ENCODE peak calls at places on chromosomes 2 and 18, in six cellular contexts. One of them, this sample, is unnamed. For H3K9me3, the result is how much of the 10 kb centered on the place peaks cover.

GRCh38 chr2:58702302-58702696 is 461.2 kb upstream of the FANCL start:
- DNase-seq in right cardiac atrium: no peak
- DNase-seq in naive thymus-derived CD4-positive, alpha-beta T cell: no peak
- DNase-seq in breast epithelium: no peak
- DNase-seq in MM.1S: no peak
- DNase-seq in BE2C: no peak
- DNase-seq in this sample: no peak

GRCh38 chr2:84931384-84931821 is 25.9 kb downstream of the TMSB10 start:
- DNase-seq in BE2C: no peak
- DNase-seq in right cardiac atrium: no peak
- DNase-seq in naive thymus-derived CD4-positive, alpha-beta T cell: no peak
- DNase-seq in MM.1S: peak
- DNase-seq in breast epithelium: no peak
- DNase-seq in this sample: no peak

GRCh38 chr2:205496370-205496769 is 185.9 kb upstream of the NRP2 start:
- DNase-seq in MM.1S: no peak
- DNase-seq in BE2C: no peak
- DNase-seq in breast epithelium: no peak
- DNase-seq in right cardiac atrium: no peak
- DNase-seq in naive thymus-derived CD4-positive, alpha-beta T cell: no peak
- DNase-seq in this sample: no peak

GRCh38 chr2:191677091-191677645 is 768 bp upstream of the NABP1 start:
- DNase-seq in breast epithelium: no peak
- DNase-seq in BE2C: peak
- DNase-seq in right cardiac atrium: peak
- DNase-seq in MM.1S: peak
- DNase-seq in naive thymus-derived CD4-positive, alpha-beta T cell: peak
- DNase-seq in this sample: peak

GRCh38 chr18:77249583-77250500 is at the start of gene GALR1:
- DNase-seq in MM.1S: no peak
- DNase-seq in right cardiac atrium: no peak
- DNase-seq in breast epithelium: no peak
- DNase-seq in BE2C: peak
- DNase-seq in naive thymus-derived CD4-positive, alpha-beta T cell: no peak
- DNase-seq in this sample: no peak

GRCh38 chr2:226387499-226387942 is 412.1 kb downstream of the IRS1 start:
- DNase-seq in naive thymus-derived CD4-positive, alpha-beta T cell: no peak
- DNase-seq in breast epithelium: no peak
- DNase-seq in BE2C: no peak
- DNase-seq in right cardiac atrium: no peak
- DNase-seq in MM.1S: no peak
- DNase-seq in this sample: no peak

GRCh38 chr2:119253114-119253702 is 29.6 kb downstream of the STEAP3 start:
- DNase-seq in naive thymus-derived CD4-positive, alpha-beta T cell: no peak
- DNase-seq in breast epithelium: no peak
- DNase-seq in MM.1S: no peak
- DNase-seq in right cardiac atrium: no peak
- DNase-seq in BE2C: no peak
- DNase-seq in this sample: no peak

GRCh38 chr2:60633615-60634014 is 80.2 kb upstream of the BCL11A start:
- DNase-seq in right cardiac atrium: no peak
- DNase-seq in MM.1S: no peak
- DNase-seq in naive thymus-derived CD4-positive, alpha-beta T cell: no peak
- DNase-seq in breast epithelium: no peak
- DNase-seq in BE2C: no peak
- DNase-seq in this sample: no peak

GRCh38 chr18:26342646-26343045 is 116.4 kb downstream of the TAF4B start:
- DNase-seq in breast epithelium: no peak
- DNase-seq in right cardiac atrium: no peak
- DNase-seq in BE2C: no peak
- DNase-seq in MM.1S: no peak
- DNase-seq in naive thymus-derived CD4-positive, alpha-beta T cell: no peak
- DNase-seq in this sample: no peak

GRCh38 chr2:73859721-73860586 is 31.2 kb downstream of the STAMBP start:
- DNase-seq in right cardiac atrium: no peak
- DNase-seq in breast epithelium: no peak
- DNase-seq in MM.1S: no peak
- DNase-seq in naive thymus-derived CD4-positive, alpha-beta T cell: no peak
- DNase-seq in BE2C: no peak
- DNase-seq in this sample: no peak

GRCh38 chr2:215579809-215580208 is 143.9 kb upstream of the FN1 start:
- DNase-seq in breast epithelium: no peak
- DNase-seq in MM.1S: no peak
- DNase-seq in right cardiac atrium: no peak
- DNase-seq in naive thymus-derived CD4-positive, alpha-beta T cell: no peak
- DNase-seq in BE2C: no peak
- DNase-seq in this sample: no peak

GRCh38 chr2:227805578-227805977 is 8.1 kb upstream of the CCL20 start:
- DNase-seq in BE2C: no peak
- DNase-seq in breast epithelium: no peak
- DNase-seq in MM.1S: peak
- DNase-seq in naive thymus-derived CD4-positive, alpha-beta T cell: peak
- DNase-seq in right cardiac atrium: no peak
- DNase-seq in this sample: peak

GRCh38 chr2:15119722-15120175 is 441.4 kb downstream of the NBAS start:
- DNase-seq in breast epithelium: no peak
- DNase-seq in naive thymus-derived CD4-positive, alpha-beta T cell: no peak
- DNase-seq in MM.1S: no peak
- DNase-seq in BE2C: no peak
- DNase-seq in right cardiac atrium: no peak
- DNase-seq in this sample: no peak

GRCh38 chr2:143629344-143629743 is 500.1 kb downstream of the ARHGAP15 start:
- DNase-seq in breast epithelium: no peak
- DNase-seq in right cardiac atrium: no peak
- DNase-seq in naive thymus-derived CD4-positive, alpha-beta T cell: no peak
- DNase-seq in MM.1S: no peak
- DNase-seq in BE2C: no peak
- DNase-seq in this sample: no peak

GRCh38 chr2:28661589-28662001 is 90.0 kb upstream of the PPP1CB start:
- DNase-seq in MM.1S: no peak
- DNase-seq in breast epithelium: no peak
- DNase-seq in BE2C: peak
- DNase-seq in naive thymus-derived CD4-positive, alpha-beta T cell: no peak
- DNase-seq in right cardiac atrium: peak
- DNase-seq in this sample: no peak

GRCh38 chr2:28579606-28580005 is 83.7 kb downstream of the PLB1 start:
- DNase-seq in breast epithelium: no peak
- DNase-seq in right cardiac atrium: no peak
- DNase-seq in BE2C: no peak
- DNase-seq in naive thymus-derived CD4-positive, alpha-beta T cell: no peak
- DNase-seq in MM.1S: no peak
- DNase-seq in this sample: no peak

GRCh38 chr2:179195146-179195545 is 69.5 kb downstream of the SESTD1 start:
- DNase-seq in BE2C: no peak
- DNase-seq in breast epithelium: no peak
- DNase-seq in MM.1S: no peak
- DNase-seq in naive thymus-derived CD4-positive, alpha-beta T cell: no peak
- DNase-seq in right cardiac atrium: no peak
- DNase-seq in this sample: no peak

GRCh38 chr2:207558106-207558505 is 28.3 kb downstream of the CREB1 start:
- DNase-seq in BE2C: no peak
- DNase-seq in breast epithelium: no peak
- DNase-seq in right cardiac atrium: no peak
- DNase-seq in MM.1S: no peak
- DNase-seq in naive thymus-derived CD4-positive, alpha-beta T cell: no peak
- DNase-seq in this sample: no peak

GRCh38 chr2:232897971-232898408 is 27.9 kb downstream of the SNORC start:
- DNase-seq in MM.1S: no peak
- DNase-seq in BE2C: no peak
- DNase-seq in breast epithelium: no peak
- DNase-seq in right cardiac atrium: no peak
- DNase-seq in naive thymus-derived CD4-positive, alpha-beta T cell: no peak
- DNase-seq in this sample: no peak

GRCh38 chr18:42893991-42894390 is 221.5 kb downstream of the RIT2 start:
- DNase-seq in right cardiac atrium: no peak
- DNase-seq in MM.1S: no peak
- DNase-seq in naive thymus-derived CD4-positive, alpha-beta T cell: no peak
- DNase-seq in breast epithelium: no peak
- DNase-seq in BE2C: no peak
- DNase-seq in this sample: no peak

GRCh38 chr2:4628931-4629565 is 925.7 kb downstream of the DCDC2C start:
- DNase-seq in naive thymus-derived CD4-positive, alpha-beta T cell: no peak
- DNase-seq in breast epithelium: no peak
- DNase-seq in right cardiac atrium: no peak
- DNase-seq in MM.1S: peak
- DNase-seq in BE2C: no peak
- DNase-seq in this sample: no peak

GRCh38 chr2:105770162-105770561 is 25.4 kb downstream of the NCK2 start:
- DNase-seq in naive thymus-derived CD4-positive, alpha-beta T cell: peak
- DNase-seq in BE2C: no peak
- DNase-seq in breast epithelium: no peak
- DNase-seq in right cardiac atrium: no peak
- DNase-seq in MM.1S: no peak
- DNase-seq in this sample: no peak

GRCh38 chr2:166127217-166128155 is at the start of gene SCN1A:
- DNase-seq in naive thymus-derived CD4-positive, alpha-beta T cell: peak
- DNase-seq in MM.1S: peak
- DNase-seq in BE2C: no peak
- DNase-seq in right cardiac atrium: no peak
- DNase-seq in breast epithelium: no peak
- DNase-seq in this sample: no peak

GRCh38 chr18:46282177-46282570 is 178.0 kb downstream of the HAUS1 start:
- DNase-seq in BE2C: no peak
- DNase-seq in naive thymus-derived CD4-positive, alpha-beta T cell: no peak
- DNase-seq in MM.1S: no peak
- DNase-seq in right cardiac atrium: no peak
- DNase-seq in breast epithelium: no peak
- DNase-seq in this sample: no peak

GRCh38 chr2:219997341-219997851 is 370.0 kb downstream of the SLC4A3 start:
- DNase-seq in BE2C: peak
- DNase-seq in breast epithelium: peak
- DNase-seq in MM.1S: no peak
- DNase-seq in right cardiac atrium: peak
- DNase-seq in naive thymus-derived CD4-positive, alpha-beta T cell: no peak
- DNase-seq in this sample: no peak

GRCh38 chr18:48781041-48781989 is 169.4 kb downstream of the SMAD7 start:
- DNase-seq in BE2C: peak
- DNase-seq in right cardiac atrium: peak
- DNase-seq in naive thymus-derived CD4-positive, alpha-beta T cell: no peak
- DNase-seq in breast epithelium: no peak
- DNase-seq in MM.1S: no peak
- DNase-seq in this sample: peak
- H3K4me3 ChIP-seq in BE2C: peak
- H3K4me3 ChIP-seq in right cardiac atrium: no peak
- H3K4me3 ChIP-seq in naive thymus-derived CD4-positive, alpha-beta T cell: no peak
- H3K4me3 ChIP-seq in breast epithelium: peak
- H3K4me3 ChIP-seq in MM.1S: no peak
- H3K4me3 ChIP-seq in this sample: peak

DNA sequence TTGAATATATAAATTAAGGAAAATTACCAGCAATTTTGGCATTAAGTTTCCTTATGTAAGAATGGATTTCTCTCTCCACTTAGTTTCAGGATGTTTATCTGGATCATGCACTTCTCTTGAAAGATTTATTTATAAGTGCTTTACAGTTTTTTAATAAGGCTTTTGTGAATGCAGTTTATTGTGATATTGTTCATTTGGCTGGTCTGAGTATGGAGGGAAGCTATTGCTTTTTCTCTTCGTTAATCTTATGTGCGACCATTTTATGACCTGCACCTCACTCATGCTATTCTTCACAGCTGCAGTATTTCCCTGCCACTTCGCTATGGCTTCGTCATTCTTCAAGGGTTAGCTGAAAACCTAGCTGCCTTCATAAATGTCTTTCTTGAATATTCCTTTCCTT is 233.3 kb downstream of the SOCS6 start:
- DNase-seq in breast epithelium: no peak
- DNase-seq in right cardiac atrium: no peak
- DNase-seq in BE2C: no peak
- DNase-seq in MM.1S: no peak
- DNase-seq in naive thymus-derived CD4-positive, alpha-beta T cell: no peak
- DNase-seq in this sample: no peak
- H3K9me3 ChIP-seq in breast epithelium: under half
- H3K9me3 ChIP-seq in right cardiac atrium: under half
- H3K9me3 ChIP-seq in BE2C: under half
- H3K9me3 ChIP-seq in MM.1S: under half
- H3K9me3 ChIP-seq in naive thymus-derived CD4-positive, alpha-beta T cell: under half
- H3K9me3 ChIP-seq in this sample: under half

DNA sequence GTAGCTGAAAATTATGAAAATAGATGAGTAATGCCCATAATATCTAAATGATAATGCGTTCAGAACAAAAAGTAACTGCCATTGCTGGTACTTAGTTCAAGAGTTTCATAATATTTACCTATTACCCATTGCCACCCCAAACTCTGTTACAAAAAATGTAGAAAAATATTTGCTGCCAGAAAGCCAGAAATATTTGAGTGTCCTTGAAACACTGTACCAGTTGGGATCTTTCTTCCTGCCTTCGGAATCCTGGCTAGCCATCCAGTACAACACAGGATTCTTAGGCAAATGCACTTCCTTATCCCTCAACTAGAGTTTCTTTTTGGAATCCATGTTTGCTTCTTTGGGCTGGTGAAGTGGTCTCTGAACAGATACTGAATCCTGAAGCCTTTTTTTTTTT is 207.1 kb downstream of the MCFD2 start:
- DNase-seq in BE2C: no peak
- DNase-seq in MM.1S: no peak
- DNase-seq in naive thymus-derived CD4-positive, alpha-beta T cell: no peak
- DNase-seq in right cardiac atrium: no peak
- DNase-seq in breast epithelium: no peak
- DNase-seq in this sample: no peak
- H3K4me3 ChIP-seq in BE2C: no peak
- H3K4me3 ChIP-seq in MM.1S: no peak
- H3K4me3 ChIP-seq in naive thymus-derived CD4-positive, alpha-beta T cell: no peak
- H3K4me3 ChIP-seq in right cardiac atrium: no peak
- H3K4me3 ChIP-seq in breast epithelium: no peak
- H3K4me3 ChIP-seq in this sample: no peak

GRCh38 chr18:78936251-78937005 is 43.2 kb upstream of the SALL3 start:
- DNase-seq in BE2C: no peak
- DNase-seq in naive thymus-derived CD4-positive, alpha-beta T cell: no peak
- DNase-seq in breast epithelium: no peak
- DNase-seq in MM.1S: no peak
- DNase-seq in right cardiac atrium: no peak
- DNase-seq in this sample: no peak
- H3K9me3 ChIP-seq in BE2C: under half
- H3K9me3 ChIP-seq in naive thymus-derived CD4-positive, alpha-beta T cell: under half
- H3K9me3 ChIP-seq in breast epithelium: under half
- H3K9me3 ChIP-seq in MM.1S: under half
- H3K9me3 ChIP-seq in right cardiac atrium: under half
- H3K9me3 ChIP-seq in this sample: under half

DNA sequence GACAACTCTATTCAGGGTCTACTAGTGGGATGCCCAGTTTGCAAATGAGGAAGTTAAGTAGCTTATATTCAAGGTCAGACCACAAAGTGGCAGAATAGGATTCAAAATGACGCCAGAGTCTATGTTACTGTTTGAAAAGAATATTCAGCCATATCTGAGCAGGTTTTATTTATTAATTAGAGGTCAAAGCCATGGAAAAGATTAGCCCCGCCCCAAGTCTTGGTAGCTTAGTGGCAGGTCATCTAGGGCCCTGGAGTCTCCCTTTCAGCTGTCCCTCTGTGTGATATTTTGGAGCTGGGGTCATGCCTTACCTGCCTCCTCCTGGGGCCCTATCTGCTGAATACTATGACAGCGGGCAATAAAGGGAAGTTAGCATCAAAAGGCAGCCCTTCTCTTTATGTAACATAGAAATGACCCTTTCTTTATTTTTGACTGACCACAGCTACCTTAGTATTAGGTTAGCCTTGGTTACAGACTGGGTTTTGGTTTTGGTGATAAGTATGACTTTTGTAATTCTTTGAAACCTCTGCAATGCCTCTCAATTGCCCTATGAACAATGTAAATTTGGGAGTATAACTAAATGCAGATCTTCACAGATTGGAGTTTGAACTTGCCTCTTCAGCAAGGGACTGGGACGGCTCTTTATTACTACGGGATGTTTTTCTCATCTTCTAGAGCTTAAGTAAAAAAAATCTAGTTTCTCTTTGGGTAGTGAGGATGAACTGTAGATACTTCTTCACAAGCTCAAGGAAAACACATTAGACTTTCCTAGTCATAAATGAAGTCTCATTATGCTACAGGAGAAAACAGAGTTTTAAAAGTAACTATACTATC is 153.0 kb upstream of the ITGA4 start:
- DNase-seq in MM.1S: peak
- DNase-seq in naive thymus-derived CD4-positive, alpha-beta T cell: no peak
- DNase-seq in breast epithelium: no peak
- DNase-seq in BE2C: no peak
- DNase-seq in right cardiac atrium: no peak
- DNase-seq in this sample: no peak
- H3K4me3 ChIP-seq in MM.1S: peak
- H3K4me3 ChIP-seq in naive thymus-derived CD4-positive, alpha-beta T cell: peak
- H3K4me3 ChIP-seq in breast epithelium: no peak
- H3K4me3 ChIP-seq in BE2C: no peak
- H3K4me3 ChIP-seq in right cardiac atrium: no peak
- H3K4me3 ChIP-seq in this sample: no peak

This sample was measured in lower lobe of right lung.